ENCODE peak calls at places on chromosomes 13 and 19, in nine cellular contexts. B is osteocyte, W is ovary, A is Calu3, Y is esophagus squamous epithelium, Q is fibroblast of lung, P is activated B cell treated with CpG ODN at 0.5 μM for 24 hours, K is epithelial cell of proximal tubule, X is colonic mucosa. D is an unnamed sample.

GRCh38 chr19:1364070-1364719 is 19.5 kb upstream of the NDUFS7 start:
- DNase-seq in B (no peak), Q (no peak), W (no peak), K (no peak), P (no peak), A (no peak), Y (no peak), X (no peak), D (no peak)

GRCh38 chr19:34493038-34493648 is 11.6 kb downstream of the WTIP start:
- DNase-seq in Y (no peak), W (no peak), X (no peak), Q (no peak), P (no peak), B (no peak), A (no peak), K (no peak), D (no peak)

GRCh38 chr13:21033224-21033855 is 28.0 kb downstream of the LATS2 start:
- DNase-seq in Q (peak; percentile 66), W (no peak), P (no peak), B (no peak), X (no peak), K (peak; percentile 64), A (peak; percentile 39), Y (no peak), D (peak; percentile 82)

GRCh38 chr13:47897411-47898050 is 103.5 kb downstream of the SUCLA2 start:
- DNase-seq in K (no peak), W (no peak), Y (no peak), P (no peak), Q (no peak), X (no peak), A (no peak), B (no peak), D (no peak)

GRCh38 chr19:14147797-14148605 is 11.6 kb upstream of the ASF1B start:
- DNase-seq in W (peak; percentile 80), B (no peak), X (peak; percentile 72), P (no peak), Y (no peak), K (no peak), Q (peak; percentile 65), A (peak; percentile 71), D (peak; percentile 85)

GRCh38 chr19:632228-633067 is 889 bp downstream of the POLRMT start:
- DNase-seq in A (peak; percentile 25), B (no peak), Y (no peak), P (peak; percentile 50), K (no peak), W (no peak), X (peak; percentile 77), Q (peak; percentile 44), D (no peak)

GRCh38 chr13:113584870-113585671 is 518 bp downstream of the TFDP1 start:
- DNase-seq in K (no peak), B (peak; percentile 85), P (peak; percentile 40), A (peak; percentile 0), X (peak; percentile 24), Q (peak; percentile 8), W (peak; percentile 36), Y (no peak), D (peak; percentile 56)

GRCh38 chr13:97136418-97136817 is 85.7 kb upstream of the MBNL2 start:
- DNase-seq in W (no peak), B (no peak), Q (no peak), K (no peak), X (no peak), Y (no peak), A (no peak), P (no peak), D (no peak)

GRCh38 chr13:45492538-45492937 is 27.8 kb downstream of the COG3 start:
- DNase-seq in Y (no peak), X (no peak), P (no peak), W (no peak), A (no peak), K (no peak), Q (peak; percentile 67), B (no peak), D (no peak)

GRCh38 chr13:46617885-46618284 is 64.9 kb downstream of the LRCH1 start:
- DNase-seq in B (no peak), X (no peak), W (no peak), P (no peak), Q (no peak), A (no peak), Y (no peak), K (no peak), D (no peak)

GRCh38 chr19:14368011-14368513 is 13.2 kb upstream of the ADGRE5 start:
- DNase-seq in X (no peak), P (no peak), B (no peak), K (no peak), Q (no peak), A (no peak), Y (no peak), W (no peak), D (no peak)

GRCh38 chr13:40164137-40164536 is 502.3 kb downstream of the FOXO1 start:
- DNase-seq in A (peak; percentile 11), B (no peak), Y (no peak), X (no peak), Q (peak; percentile 42), P (no peak), W (no peak), K (peak; percentile 85), D (no peak)

GRCh38 chr19:18789883-18790565 is 1.1 kb downstream of the COMP start:
- DNase-seq in X (no peak), Q (no peak), Y (no peak), A (no peak), B (no peak), W (no peak), P (peak; percentile 38), K (no peak), D (no peak)

GRCh38 chr13:99390601-99391000 is 83.4 kb upstream of the GPR183 start:
- DNase-seq in Q (no peak), X (no peak), Y (no peak), A (no peak), K (no peak), W (no peak), B (no peak), P (no peak), D (no peak)

GRCh38 chr19:55536951-55537740 is at the start of gene SBK2:
- DNase-seq in A (no peak), Y (no peak), B (no peak), P (no peak), X (no peak), Q (no peak), W (no peak), K (no peak), D (no peak)
- TF ChIP-seq CTCF in A (no peak), Y (no peak), B (peak; percentile 16), P (no peak), X (no peak), Q (no peak), W (no peak), K (peak; percentile 34), D (peak; percentile 63)

DNA sequence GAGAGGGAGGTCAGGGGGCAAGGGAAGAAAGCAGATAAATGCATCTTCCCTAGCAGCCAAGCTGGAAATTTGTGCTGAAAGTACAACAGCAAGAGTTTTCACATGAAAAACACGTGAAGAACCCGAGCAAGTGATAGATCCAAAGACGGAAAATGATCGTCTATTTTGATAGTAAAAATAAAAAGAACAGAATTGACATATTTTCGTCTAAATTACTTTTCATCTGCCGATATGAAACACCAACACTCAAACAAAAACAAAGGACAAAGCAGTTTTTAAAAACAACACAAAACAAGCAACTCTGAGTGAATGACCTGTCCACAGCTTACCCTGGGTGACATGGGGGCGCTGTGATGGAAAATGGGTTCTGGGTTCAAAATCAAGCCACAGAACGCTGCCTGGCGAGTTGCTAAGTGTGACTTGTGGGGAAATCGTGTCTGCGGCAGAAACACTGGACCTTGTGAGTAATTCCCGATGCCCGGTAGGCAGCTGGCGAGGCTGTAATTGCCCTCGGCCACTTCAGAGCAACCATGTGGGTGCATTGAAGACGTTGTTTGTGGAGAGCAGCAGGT is 7.3 kb downstream of the SOX1 start:
- DNase-seq in W (no peak), A (no peak), K (no peak), Q (no peak), B (no peak), P (no peak), X (no peak), Y (no peak), D (no peak)
- TF ChIP-seq CTCF in W (no peak), A (no peak), K (no peak), Q (no peak), B (no peak), P (no peak), X (no peak), Y (no peak), D (no peak)

DNA sequence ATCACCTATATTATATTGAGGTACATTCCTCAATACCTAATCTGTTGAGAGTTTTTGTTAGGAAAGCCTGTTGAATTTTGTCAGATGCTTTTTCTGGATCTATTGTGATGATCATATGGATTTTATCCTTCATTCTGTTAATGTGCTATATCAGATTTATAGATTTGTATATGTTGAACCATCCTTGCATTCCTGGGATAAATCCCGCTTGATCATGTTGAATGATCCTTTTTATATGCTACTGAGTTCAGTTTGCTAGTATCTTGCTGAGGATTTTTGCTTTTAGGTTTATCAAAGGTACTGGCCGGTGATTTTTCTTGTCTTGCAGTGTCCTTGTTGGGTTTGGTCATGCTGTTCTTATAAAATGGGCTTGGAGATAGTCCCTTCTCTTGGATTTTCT is 12.0 kb upstream of the ZNF331 start:
- DNase-seq in Y (no peak), Q (no peak), K (no peak), A (no peak), X (no peak), W (no peak), B (no peak), P (no peak), D (no peak)
- TF ChIP-seq CTCF in Y (no peak), Q (no peak), K (no peak), A (no peak), X (no peak), W (no peak), B (no peak), P (no peak), D (no peak)

GRCh38 chr19:47626238-47626637 is 17.3 kb downstream of the BICRA start:
- DNase-seq in X (no peak), W (no peak), Y (no peak), K (no peak), B (no peak), P (no peak), A (no peak), Q (no peak), D (no peak)
- TF ChIP-seq CTCF in X (no peak), W (no peak), Y (no peak), K (no peak), B (no peak), P (no peak), A (no peak), Q (no peak), D (no peak)

DNA sequence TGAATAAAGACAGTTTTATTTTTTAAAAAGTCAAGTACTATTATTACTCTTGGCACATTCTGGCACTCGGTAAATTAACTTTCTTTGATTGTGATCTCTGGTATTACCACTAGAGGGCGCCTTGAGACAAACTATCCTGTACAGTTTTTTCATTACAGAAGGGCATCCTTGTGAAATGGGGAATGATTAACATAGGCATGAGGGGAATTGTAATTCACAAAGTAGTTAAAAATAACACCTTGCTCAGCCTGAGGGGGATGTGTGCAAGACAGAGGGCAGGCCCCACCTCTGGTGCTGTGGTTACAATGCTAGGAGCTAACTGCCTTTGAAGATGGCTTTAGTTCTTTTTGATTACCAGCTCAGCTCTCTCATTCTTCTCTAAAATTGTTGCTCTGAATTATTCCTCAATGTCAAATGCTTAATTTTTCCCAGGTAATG is 24.2 kb upstream of the C1QTNF9B start:
- DNase-seq in B (no peak), Y (no peak), Q (peak; percentile 66), W (no peak), P (no peak), A (peak; percentile 38), X (peak; percentile 25), K (peak; percentile 69), D (no peak)
- TF ChIP-seq CTCF in B (peak; percentile 73), Y (peak; percentile 51), Q (peak; percentile 61), W (peak; percentile 16), P (no peak), A (peak; percentile 54), X (peak; percentile 68), K (peak; percentile 80), D (peak; percentile 84)